ENCODE peak calls at places on chromosomes 1 and 21, in five cellular contexts. L is tibial nerve, O is ovary, E is HepG2, U is A549. D is an unnamed sample.

GRCh38 chr1:101360506-101360905 is 123.7 kb downstream of the S1PR1 start:
- DNase-seq in E (no peak), L (no peak), U (no peak), O (no peak), D (no peak)

GRCh38 chr1:66302184-66302742 is 231.7 kb upstream of the SGIP1 start:
- DNase-seq in L (no peak), U (no peak), O (no peak), E (no peak), D (no peak)

GRCh38 chr1:34479731-34480130 is 275.1 kb upstream of the GJB5 start:
- DNase-seq in O (no peak), U (no peak), L (no peak), E (no peak), D (no peak)

GRCh38 chr1:24925082-24925779 is 4.8 kb downstream of the RUNX3 start:
- DNase-seq in E (no peak), U (no peak), L (no peak), O (no peak), D (no peak)

GRCh38 chr1:101365881-101366280 is 129.1 kb downstream of the S1PR1 start:
- DNase-seq in L (no peak), E (no peak), O (no peak), U (no peak), D (no peak)

GRCh38 chr1:116988248-116988647 is 13.3 kb upstream of the CD101 start:
- DNase-seq in E (no peak), O (no peak), U (no peak), L (no peak), D (no peak)

GRCh38 chr1:106998431-106999002 is 58.0 kb upstream of the PRMT6 start:
- DNase-seq in E (no peak), L (no peak), O (no peak), U (no peak), D (no peak)

GRCh38 chr1:153261793-153262371 is 2.4 kb downstream of the LORICRIN start:
- DNase-seq in L (no peak), E (no peak), O (no peak), U (no peak), D (no peak)

GRCh38 chr1:224481601-224482000 is 47.0 kb upstream of the WDR26 start:
- DNase-seq in E (no peak), L (no peak), U (no peak), O (no peak), D (no peak)

GRCh38 chr1:237932806-237933205 is 42.1 kb upstream of the ZP4 start:
- DNase-seq in E (no peak), O (no peak), L (no peak), U (no peak), D (no peak)

GRCh38 chr21:29571949-29572348 is 273.2 kb downstream of the BACH1 start:
- DNase-seq in L (no peak), U (no peak), E (no peak), O (no peak), D (no peak)

GRCh38 chr1:99005142-99005491 is 456 bp upstream of the PLPPR5 start:
- DNase-seq in O (no peak), U (no peak), E (no peak), L (no peak), D (no peak)

GRCh38 chr1:32868806-32869455 is 1.8 kb downstream of the FNDC5 start:
- DNase-seq in E (no peak), L (no peak), O (no peak), U (no peak), D (no peak)

GRCh38 chr1:220430059-220430458 is 97.9 kb upstream of the MARK1 start:
- DNase-seq in E (no peak), U (no peak), O (no peak), L (no peak), D (no peak)

GRCh38 chr1:201602413-201603265 is 63.7 kb downstream of the NAV1 start:
- DNase-seq in L (no peak), O (no peak), E (no peak), U (peak; percentile 64), D (no peak)

GRCh38 chr1:53075761-53076163 is 13.7 kb downstream of the PODN start:
- DNase-seq in E (peak; percentile 7), U (no peak), L (peak; percentile 12), O (peak; percentile 63), D (no peak)

GRCh38 chr1:150981177-150981804 is 801 bp upstream of the ANXA9 start:
- DNase-seq in L (no peak), E (peak; percentile 87), U (no peak), O (no peak), D (peak; percentile 59)

GRCh38 chr1:19504796-19505693 is 19.7 kb upstream of the CAPZB start:
- DNase-seq in O (peak; percentile 64), U (no peak), L (no peak), E (no peak), D (no peak)

GRCh38 chr1:62978056-62978455 is 194.1 kb downstream of the ATG4C start:
- DNase-seq in E (no peak), U (no peak), O (no peak), L (no peak), D (no peak)

GRCh38 chr1:239619190-239619589 is 232.8 kb downstream of the CHRM3 start:
- DNase-seq in O (no peak), U (no peak), E (no peak), L (no peak), D (no peak)

GRCh38 chr1:239617259-239617658 is 230.9 kb downstream of the CHRM3 start:
- DNase-seq in E (no peak), U (no peak), L (no peak), O (no peak), D (no peak)

DNA sequence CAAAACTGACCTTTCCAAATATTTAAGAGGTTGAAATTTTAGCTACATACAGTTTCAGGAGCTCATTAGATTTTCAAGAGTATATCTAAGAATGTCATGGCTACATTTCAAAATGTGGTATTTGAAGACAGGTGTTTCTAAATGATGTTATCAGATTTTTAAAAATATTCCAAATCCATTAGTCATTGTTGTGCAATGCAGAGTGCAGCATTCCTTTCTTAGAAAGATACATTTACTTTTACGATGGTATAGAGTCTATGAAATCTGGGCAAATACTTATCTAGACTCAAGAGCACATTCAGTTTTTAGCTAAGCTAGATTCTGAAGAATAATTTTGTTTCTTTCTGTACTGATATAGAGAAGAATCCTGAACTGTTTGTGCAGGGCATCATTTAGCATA is 230.3 kb downstream of the CHRM3 start:
- DNase-seq in O (no peak), E (no peak), L (no peak), U (no peak), D (no peak)
- TF ChIP-seq EP300 in O (no peak), E (no peak), L (no peak), U (no peak), D (no peak)

GRCh38 chr1:93715529-93716126 is 34.0 kb upstream of the BCAR3 start:
- DNase-seq in E (no peak), L (no peak), O (no peak), U (no peak), D (no peak)
- TF ChIP-seq EP300 in E (no peak), L (no peak), O (no peak), U (no peak), D (no peak)

DNA sequence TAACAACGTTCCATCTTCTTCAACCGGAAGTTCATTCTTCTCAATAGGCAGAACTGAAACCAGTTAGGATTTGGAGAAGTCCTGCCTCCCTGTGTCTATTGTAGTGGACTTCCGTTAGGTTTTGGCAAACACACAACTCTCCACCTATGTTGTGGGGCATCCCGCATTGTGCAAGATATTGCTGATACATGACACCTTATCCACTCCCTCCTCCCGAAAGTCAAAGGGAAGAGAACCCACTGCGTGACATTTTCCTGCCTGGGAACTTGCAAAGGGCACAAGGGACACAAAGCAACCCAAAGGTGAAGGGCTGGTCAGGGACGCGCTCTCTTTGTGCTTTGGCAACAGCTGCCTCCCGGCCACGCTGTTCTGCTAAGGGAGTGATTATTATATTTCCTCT is 164.8 kb downstream of the TPR start:
- DNase-seq in U (no peak), O (no peak), E (peak; percentile 2), L (no peak), D (no peak)
- TF ChIP-seq EP300 in U (no peak), O (no peak), E (no peak), L (no peak), D (no peak)

GRCh38 chr21:16343776-16344175 is 614.0 kb downstream of the USP25 start:
- DNase-seq in U (no peak), L (no peak), E (no peak), O (no peak), D (no peak)
- TF ChIP-seq EP300 in U (no peak), L (no peak), E (no peak), O (no peak), D (no peak)

GRCh38 chr1:161427733-161428516 is 60.2 kb upstream of the CFAP126 start:
- DNase-seq in U (peak; percentile 51), O (no peak), L (no peak), E (peak; percentile 35), D (no peak)
- TF ChIP-seq EP300 in U (no peak), O (no peak), L (no peak), E (no peak), D (no peak)

GRCh38 chr1:84571150-84571535 is 3.1 kb downstream of the CTBS start:
- DNase-seq in E (no peak), O (no peak), L (no peak), U (no peak), D (no peak)
- TF ChIP-seq EP300 in E (no peak), O (no peak), L (no peak), U (no peak), D (no peak)

GRCh38 chr1:38272515-38272914 is 225.9 kb upstream of the POU3F1 start:
- DNase-seq in L (no peak), U (no peak), E (no peak), O (no peak), D (no peak)

GRCh38 chr1:38267037-38268036 is 220.7 kb upstream of the POU3F1 start:
- DNase-seq in L (no peak), U (no peak), E (no peak), O (no peak), D (no peak)

GRCh38 chr1:38271116-38271633 is 224.6 kb upstream of the POU3F1 start:
- DNase-seq in U (no peak), O (no peak), E (no peak), L (no peak), D (no peak)

GRCh38 chr1:38268226-38268625 is 221.6 kb upstream of the POU3F1 start:
- DNase-seq in U (no peak), E (no peak), O (no peak), L (no peak), D (no peak)

GRCh38 chr1:38270241-38270871 is 223.8 kb upstream of the POU3F1 start:
- DNase-seq in O (no peak), U (no peak), L (no peak), E (no peak), D (no peak)
- TF ChIP-seq EP300 in O (no peak), U (no peak), L (no peak), E (no peak), D (no peak)

GRCh38 chr1:173206816-173207595 is at the start of gene TNFSF4:
- DNase-seq in U (no peak), L (no peak), O (peak; percentile 35), E (no peak), D (no peak)
- TF ChIP-seq EP300 in U (no peak), L (no peak), O (no peak), E (no peak), D (no peak)

GRCh38 chr1:167373398-167373797 is 144.9 kb downstream of the CD247 start:
- DNase-seq in E (no peak), U (no peak), L (no peak), O (no peak), D (no peak)
- TF ChIP-seq EP300 in E (no peak), U (no peak), L (no peak), O (no peak), D (no peak)

D was measured in stomach.